ENCODE peak calls at places on chromosome 7, in seven cellular contexts. A, I, K, X, O, Z and B are unnamed samples.

GRCh38 chr7:141012696-141013344 is 1.9 kb downstream of the MRPS33 start:
- DNase-seq in A (no peak), I (no peak), K (no peak), X (no peak), O (no peak), Z (peak; percentile 63), B (no peak)

GRCh38 chr7:11228515-11228914 is 254.8 kb downstream of the PHF14 start:
- DNase-seq in A (peak; percentile 67), I (peak; percentile 82), K (no peak), X (peak; percentile 81), O (no peak), Z (no peak), B (peak; percentile 22)

GRCh38 chr7:106966121-106966520 is 78.4 kb upstream of the PRKAR2B start:
- DNase-seq in A (no peak), I (no peak), K (no peak), X (no peak), O (no peak), Z (peak; percentile 43), B (no peak)

GRCh38 chr7:151059362-151060112 is at the start of gene SLC4A2:
- DNase-seq in A (peak; percentile 83), I (peak; percentile 86), K (peak; percentile 56), X (peak; percentile 64), O (peak; percentile 79), Z (peak; percentile 58), B (peak; percentile 69)

GRCh38 chr7:92835851-92836488 is 403 bp downstream of the CDK6 start:
- DNase-seq in A (peak; percentile 48), I (peak; percentile 20), K (peak; percentile 31), X (peak; percentile 39), O (peak; percentile 62), Z (no peak), B (peak; percentile 45)

GRCh38 chr7:113013761-113014449 is 72.7 kb downstream of the GPR85 start:
- DNase-seq in A (no peak), I (no peak), K (no peak), X (no peak), O (no peak), Z (no peak), B (no peak)

GRCh38 chr7:28608766-28609165 is 196.4 kb downstream of the CREB5 start:
- DNase-seq in A (no peak), I (no peak), K (peak; percentile 25), X (peak; percentile 81), O (no peak), Z (peak; percentile 45), B (no peak)

GRCh38 chr7:140639366-140640053 is 1.1 kb downstream of the DENND2A start:
- DNase-seq in A (no peak), I (no peak), K (peak; percentile 63), X (peak; percentile 71), O (no peak), Z (peak; percentile 90), B (peak; percentile 83)

GRCh38 chr7:44673771-44674170 is 67.3 kb downstream of the OGDH start:
- DNase-seq in A (no peak), I (no peak), K (no peak), X (no peak), O (no peak), Z (no peak), B (no peak)

GRCh38 chr7:100683659-100684533 is 10.2 kb downstream of the GIGYF1 start:
- DNase-seq in A (no peak), I (no peak), K (no peak), X (no peak), O (no peak), Z (no peak), B (no peak)

GRCh38 chr7:149878523-149878921 is 4.8 kb downstream of the ATP6V0E2 start:
- DNase-seq in A (no peak), I (no peak), K (no peak), X (no peak), O (no peak), Z (no peak), B (no peak)

GRCh38 chr7:113710310-113711106 is 208.3 kb downstream of the PPP1R3A start:
- DNase-seq in A (peak; percentile 20), I (no peak), K (peak; percentile 88), X (peak; percentile 89), O (peak; percentile 89), Z (peak; percentile 83), B (peak; percentile 86)

GRCh38 chr7:6026011-6026819 is 5.0 kb upstream of the ANKRD61 start:
- DNase-seq in A (peak; percentile 89), I (peak; percentile 75), K (no peak), X (peak; percentile 24), O (peak; percentile 78), Z (peak; percentile 20), B (peak; percentile 29)
- TF ChIP-seq CTCF in A (peak; percentile 35), I (peak; percentile 39), K (peak; percentile 38), X (no peak), O (peak; percentile 33), Z (peak; percentile 39), B (peak; percentile 24)

GRCh38 chr7:30091431-30092386 is 43.1 kb upstream of the MTURN start:
- DNase-seq in A (no peak), I (no peak), K (peak; percentile 93), X (peak; percentile 78), O (no peak), Z (peak; percentile 84), B (peak; percentile 65)
- H3K4me3 ChIP-seq in A (no peak overlapping the region), I (no peak overlapping the region), K (no peak overlapping the region), X (no peak overlapping the region), O (no peak overlapping the region), Z (no peak overlapping the region), B (no peak overlapping the region)

GRCh38 chr7:21504021-21504420 is 38.8 kb upstream of the DNAH11 start:
- DNase-seq in A (no peak), I (no peak), K (no peak), X (no peak), O (no peak), Z (no peak), B (no peak)
- TF ChIP-seq CTCF in A (no peak), I (no peak), K (no peak), X (no peak), O (no peak), Z (no peak), B (no peak)

DNA sequence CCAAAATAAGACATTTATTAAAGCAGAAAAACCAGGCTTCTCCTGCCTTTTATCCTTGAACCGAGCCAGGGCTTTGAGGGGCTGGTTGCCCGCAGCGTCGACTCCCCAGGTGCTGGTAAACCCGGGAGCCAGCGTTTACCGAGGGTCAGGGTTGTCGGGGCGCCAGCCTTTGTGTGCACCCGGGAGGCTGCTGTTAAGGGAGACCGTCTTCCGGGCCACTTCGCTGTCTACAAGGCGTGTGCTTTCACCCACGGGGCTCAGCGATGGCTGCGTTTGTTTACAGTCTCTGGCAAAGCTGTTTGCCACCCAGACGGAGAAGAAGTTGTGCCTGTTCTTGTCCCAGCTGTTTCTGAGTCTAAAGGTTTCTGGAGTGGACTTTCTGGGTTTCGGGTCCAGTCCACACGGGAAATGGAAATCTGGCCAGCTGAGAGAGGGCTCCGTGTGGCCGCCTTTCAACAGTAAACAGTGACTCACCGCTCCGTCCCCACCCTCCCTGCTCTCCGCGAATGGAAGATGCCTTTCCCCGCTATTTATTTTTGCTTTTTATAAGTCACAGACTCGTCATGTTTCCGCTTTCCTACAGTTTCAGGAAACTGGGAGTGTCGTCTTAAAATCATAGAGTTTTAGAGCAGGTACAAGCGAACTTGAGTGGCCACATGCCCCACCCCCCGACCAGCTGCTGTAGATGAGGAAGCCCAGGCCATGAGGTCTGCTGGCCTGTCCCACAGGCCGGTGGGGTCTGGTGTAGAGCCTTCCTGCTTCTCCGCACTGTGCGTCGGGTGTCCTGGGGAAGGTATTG is 2.2 kb downstream of the MAFK start:
- DNase-seq in A (peak; percentile 90), I (peak; percentile 74), K (peak; percentile 93), X (peak; percentile 95), O (peak; percentile 50), Z (peak; percentile 96), B (peak; percentile 95)
- H3K4me3 ChIP-seq in A (peak overlapping the region; percentile 70), I (peak overlapping the region; percentile 76), K (peak overlapping the region; percentile 77), X (peak overlapping the region; percentile 75), O (peak overlapping the region; percentile 72), Z (peak overlapping the region; percentile 43), B (peak overlapping the region; percentile 68)

GRCh38 chr7:51587600-51587999 is 271.0 kb upstream of the COBL start:
- DNase-seq in A (no peak), I (no peak), K (no peak), X (no peak), O (no peak), Z (no peak), B (no peak)
- TF ChIP-seq CTCF in A (no peak), I (no peak), K (no peak), X (no peak), O (no peak), Z (no peak), B (no peak)

GRCh38 chr7:27154369-27154768 is 2.0 kb upstream of the HOXA3 start:
- DNase-seq in A (peak; percentile 21), I (no peak), K (no peak), X (no peak), O (no peak), Z (no peak), B (no peak)

GRCh38 chr7:27154901-27155815 is 1.3 kb downstream of the HOXA7 start:
- DNase-seq in A (peak; percentile 53), I (no peak), K (no peak), X (no peak), O (peak; percentile 21), Z (no peak), B (peak; percentile 37)

GRCh38 chr7:27156508-27156898 is at the start of gene HOXA7:
- DNase-seq in A (peak; percentile 75), I (no peak), K (no peak), X (peak; percentile 73), O (no peak), Z (peak; percentile 63), B (peak; percentile 82)

GRCh38 chr7:27156901-27157716 is 634 bp upstream of the HOXA7 start:
- DNase-seq in A (peak; percentile 22), I (no peak), K (no peak), X (no peak), O (no peak), Z (no peak), B (peak; percentile 46)

DNA sequence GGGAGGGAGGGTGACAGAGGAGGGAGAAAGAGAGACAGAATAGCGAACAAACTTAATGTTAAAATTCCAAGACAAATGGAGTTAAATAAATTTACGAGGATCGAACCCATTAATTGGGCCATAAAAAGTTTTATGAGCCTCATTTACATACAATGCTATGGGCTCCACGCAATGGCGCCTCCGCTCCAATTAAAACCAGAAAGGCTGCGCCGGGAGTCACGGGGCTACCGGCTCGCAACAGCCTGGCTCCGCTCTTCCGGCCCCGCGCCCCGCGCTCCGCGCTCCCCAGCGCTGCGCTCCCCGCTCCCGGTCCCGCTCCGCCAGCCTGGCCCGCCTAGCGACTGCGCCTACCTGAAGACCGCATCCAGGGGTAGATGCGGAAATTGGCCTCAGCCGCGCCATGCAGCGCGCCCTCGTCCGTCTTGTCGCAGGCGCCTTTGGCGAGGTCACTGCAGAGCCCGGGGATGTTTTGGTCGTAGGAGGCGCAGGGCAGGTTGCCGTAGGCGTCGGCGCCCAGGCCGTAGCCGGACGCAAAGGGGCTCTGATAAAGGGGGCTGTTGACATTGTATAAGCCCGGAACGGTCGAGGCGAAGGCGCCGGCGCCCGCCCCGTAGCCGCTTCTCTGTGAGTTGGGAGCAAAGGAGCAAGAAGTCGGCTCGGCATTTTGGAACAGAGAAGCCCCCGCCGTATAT is 513 bp downstream of the HOXA7 start:
- DNase-seq in A (peak; percentile 70), I (no peak), K (no peak), X (peak; percentile 29), O (no peak), Z (no peak), B (peak; percentile 49)
- H3K4me3 ChIP-seq in A (peak overlapping the region; percentile 64), I (peak overlapping the region; percentile 52), K (no peak overlapping the region), X (peak overlapping the region; percentile 64), O (no peak overlapping the region), Z (peak overlapping the region; percentile 69), B (peak overlapping the region; percentile 55)

GRCh38 chr7:70588610-70589009 is 543.3 kb upstream of the GALNT17 start:
- DNase-seq in A (no peak), I (no peak), K (no peak), X (no peak), O (no peak), Z (no peak), B (no peak)
- TF ChIP-seq CTCF in A (no peak), I (no peak), K (no peak), X (no peak), O (no peak), Z (no peak), B (peak; percentile 17)